ENCODE peak calls at places on chromosomes 3 and 15, in seven cellular contexts. One of them, this sample, is unnamed.
A peak's percentile ranks its signal among the peaks of the same experiment; 100 is the strongest.

GRCh38 chr3:29279830-29280229 is 1.0 kb upstream of the RBMS3 start:
- DNase-seq in nucleus accumbens: no peak
- DNase-seq in thoracic aorta: no peak
- DNase-seq in C1 segment of cervical spinal cord: no peak
- DNase-seq in NCI-H524: no peak
- DNase-seq in GM12865: no peak
- DNase-seq in endothelial cell: no peak
- DNase-seq in this sample: no peak

GRCh38 chr3:61964566-61964965 is 403.2 kb downstream of the PTPRG start:
- DNase-seq in nucleus accumbens: no peak
- DNase-seq in thoracic aorta: no peak
- DNase-seq in C1 segment of cervical spinal cord: no peak
- DNase-seq in NCI-H524: no peak
- DNase-seq in GM12865: no peak
- DNase-seq in endothelial cell: no peak
- DNase-seq in this sample: no peak

GRCh38 chr15:48641416-48641815 is 4.1 kb downstream of the FBN1 start:
- DNase-seq in nucleus accumbens: no peak
- DNase-seq in thoracic aorta: no peak
- DNase-seq in C1 segment of cervical spinal cord: no peak
- DNase-seq in NCI-H524: peak; percentile 11
- DNase-seq in GM12865: peak; percentile 63
- DNase-seq in endothelial cell: no peak
- DNase-seq in this sample: peak; percentile 55

GRCh38 chr3:195870442-195870841 is 37.9 kb downstream of the TNK2 start:
- DNase-seq in nucleus accumbens: no peak
- DNase-seq in thoracic aorta: no peak
- DNase-seq in C1 segment of cervical spinal cord: no peak
- DNase-seq in NCI-H524: no peak
- DNase-seq in GM12865: no peak
- DNase-seq in endothelial cell: no peak
- DNase-seq in this sample: no peak

GRCh38 chr15:87326274-87326673 is 930.3 kb downstream of the NTRK3 start:
- DNase-seq in nucleus accumbens: no peak
- DNase-seq in thoracic aorta: no peak
- DNase-seq in C1 segment of cervical spinal cord: no peak
- DNase-seq in NCI-H524: no peak
- DNase-seq in GM12865: no peak
- DNase-seq in endothelial cell: no peak
- DNase-seq in this sample: no peak

GRCh38 chr3:82030932-82031331 is 269.5 kb upstream of the GBE1 start:
- DNase-seq in nucleus accumbens: no peak
- DNase-seq in thoracic aorta: no peak
- DNase-seq in C1 segment of cervical spinal cord: no peak
- DNase-seq in NCI-H524: no peak
- DNase-seq in GM12865: no peak
- DNase-seq in endothelial cell: no peak
- DNase-seq in this sample: no peak

GRCh38 chr15:81948751-81949150 is 97.1 kb downstream of the MEX3B start:
- DNase-seq in nucleus accumbens: no peak
- DNase-seq in thoracic aorta: no peak
- DNase-seq in C1 segment of cervical spinal cord: no peak
- DNase-seq in NCI-H524: no peak
- DNase-seq in GM12865: peak; percentile 56
- DNase-seq in endothelial cell: no peak
- DNase-seq in this sample: no peak

GRCh38 chr3:89562373-89562772 is 455.0 kb downstream of the EPHA3 start:
- DNase-seq in nucleus accumbens: no peak
- DNase-seq in thoracic aorta: no peak
- DNase-seq in C1 segment of cervical spinal cord: no peak
- DNase-seq in NCI-H524: no peak
- DNase-seq in GM12865: no peak
- DNase-seq in endothelial cell: no peak
- DNase-seq in this sample: no peak

GRCh38 chr15:85750807-85751730 is 43.7 kb downstream of the KLHL25 start:
- DNase-seq in nucleus accumbens: no peak
- DNase-seq in thoracic aorta: no peak
- DNase-seq in C1 segment of cervical spinal cord: no peak
- DNase-seq in NCI-H524: no peak
- DNase-seq in GM12865: no peak
- DNase-seq in endothelial cell: no peak
- DNase-seq in this sample: no peak

GRCh38 chr15:49721091-49721490 is 100.2 kb downstream of the DTWD1 start:
- DNase-seq in nucleus accumbens: no peak
- DNase-seq in thoracic aorta: no peak
- DNase-seq in C1 segment of cervical spinal cord: no peak
- DNase-seq in NCI-H524: no peak
- DNase-seq in GM12865: no peak
- DNase-seq in endothelial cell: no peak
- DNase-seq in this sample: no peak

GRCh38 chr3:120393252-120393651 is 44.1 kb upstream of the LRRC58 start:
- DNase-seq in nucleus accumbens: no peak
- DNase-seq in thoracic aorta: no peak
- DNase-seq in C1 segment of cervical spinal cord: no peak
- DNase-seq in NCI-H524: no peak
- DNase-seq in GM12865: no peak
- DNase-seq in endothelial cell: no peak
- DNase-seq in this sample: no peak

GRCh38 chr15:67127334-67127664 is 61.9 kb downstream of the SMAD3 start:
- DNase-seq in nucleus accumbens: no peak
- DNase-seq in thoracic aorta: no peak
- DNase-seq in C1 segment of cervical spinal cord: no peak
- DNase-seq in NCI-H524: no peak
- DNase-seq in GM12865: no peak
- DNase-seq in endothelial cell: no peak
- DNase-seq in this sample: no peak

GRCh38 chr15:59148160-59148810 is 43.3 kb downstream of the CCNB2 start:
- DNase-seq in nucleus accumbens: no peak
- DNase-seq in thoracic aorta: no peak
- DNase-seq in C1 segment of cervical spinal cord: no peak
- DNase-seq in NCI-H524: no peak
- DNase-seq in GM12865: no peak
- DNase-seq in endothelial cell: no peak
- DNase-seq in this sample: no peak